ENCODE peak calls at places on chromosomes 6 and 20, in five cellular contexts. N is activated CD4-positive, CD25-positive, alpha-beta regulatory T cell; C is MG63; B is astrocyte of the cerebellum; P is GM12878. M is an unnamed sample.

GRCh38 chr6:168122521-168122920 is 43.5 kb upstream of the FRMD1 start:
- DNase-seq in N (no peak), C (no peak), B (no peak), P (no peak), M (no peak)

GRCh38 chr6:45822269-45822812 is 193.3 kb downstream of the CLIC5 start:
- DNase-seq in N (no peak), C (no peak), B (no peak), P (no peak), M (no peak)

GRCh38 chr6:1029196-1029595 is 282.7 kb upstream of the FOXQ1 start:
- DNase-seq in N (no peak), C (no peak), B (no peak), P (no peak), M (no peak)

GRCh38 chr20:59392741-59393140 is 92.3 kb downstream of the EDN3 start:
- DNase-seq in N (no peak), C (no peak), B (no peak), P (no peak), M (no peak)

GRCh38 chr6:13666194-13667105 is 45.2 kb downstream of the RANBP9 start:
- DNase-seq in N (no peak), C (no peak), B (no peak), P (no peak), M (no peak)

GRCh38 chr6:148969679-148970078 is 222.8 kb downstream of the UST start:
- DNase-seq in N (no peak), C (peak; percentile 91), B (peak; percentile 95), P (no peak), M (peak; percentile 71)

GRCh38 chr6:78308025-78308424 is 559.3 kb upstream of the IRAK1BP1 start:
- DNase-seq in N (no peak), C (no peak), B (no peak), P (no peak), M (no peak)

GRCh38 chr6:46473866-46474265 is 17.4 kb downstream of the RCAN2 start:
- DNase-seq in N (no peak), C (peak; percentile 37), B (no peak), P (no peak), M (no peak)

GRCh38 chr20:1368448-1369199 is 24.2 kb downstream of the FKBP1A start:
- DNase-seq in N (no peak), C (no peak), B (no peak), P (no peak), M (no peak)

GRCh38 chr20:36401336-36401735 is 95.2 kb downstream of the DLGAP4 start:
- DNase-seq in N (no peak), C (no peak), B (no peak), P (no peak), M (no peak)

M was measured in tibial artery.